ENCODE peak calls at places on chromosomes 2 and 18, in six cellular contexts. S is endothelial cell of umbilical vein, J is K562, M is HepG2, O is GM12878, N is H1. L is an unnamed sample.

GRCh38 chr2:241929551-241930490 is 60.3 kb downstream of the RTP5 start:
- DNase-seq in S (no peak), J (no peak), M (no peak), O (no peak), N (no peak), L (no peak)

GRCh38 chr2:20629581-20630291 is 21.2 kb downstream of the HS1BP3 start:
- DNase-seq in S (no peak), J (no peak), M (no peak), O (no peak), N (no peak), L (no peak)

GRCh38 chr2:68344031-68344430 is 21.1 kb upstream of the PLEK start:
- DNase-seq in S (no peak), J (no peak), M (no peak), O (no peak), N (no peak), L (no peak)

GRCh38 chr18:48312066-48312465 is 97.1 kb downstream of the ZBTB7C start:
- DNase-seq in S (no peak), J (no peak), M (no peak), O (no peak), N (no peak), L (no peak)

GRCh38 chr2:119425119-119425405 is 6.6 kb upstream of the TMEM37 start:
- DNase-seq in S (no peak), J (no peak), M (peak; percentile 83), O (no peak), N (no peak), L (no peak)

GRCh38 chr2:124369181-124369580 is 344.1 kb downstream of the CNTNAP5 start:
- DNase-seq in S (no peak), J (no peak), M (no peak), O (no peak), N (no peak), L (no peak)

GRCh38 chr2:106970471-106971261 is 84.7 kb upstream of the ST6GAL2 start:
- DNase-seq in S (no peak), J (no peak), M (no peak), O (no peak), N (no peak), L (no peak)

GRCh38 chr2:9330639-9331270 is 92.6 kb downstream of the ITGB1BP1 start:
- DNase-seq in S (no peak), J (no peak), M (no peak), O (no peak), N (no peak), L (no peak)

GRCh38 chr2:19021721-19022120 is 336.7 kb downstream of the OSR1 start:
- DNase-seq in S (no peak), J (no peak), M (peak; percentile 52), O (no peak), N (no peak), L (no peak)

GRCh38 chr2:223469270-223470057 is 132.7 kb downstream of the SCG2 start:
- DNase-seq in S (no peak), J (no peak), M (no peak), O (no peak), N (no peak), L (no peak)

GRCh38 chr2:65053199-65053598 is 3.0 kb upstream of the CEP68 start:
- DNase-seq in S (no peak), J (no peak), M (no peak), O (peak; percentile 91), N (no peak), L (no peak)

GRCh38 chr2:84481702-84482101 is 22.6 kb upstream of the SUCLG1 start:
- DNase-seq in S (no peak), J (no peak), M (no peak), O (no peak), N (no peak), L (no peak)

GRCh38 chr18:59921384-59921891 is 21.6 kb downstream of the PMAIP1 start:
- DNase-seq in S (no peak), J (no peak), M (no peak), O (no peak), N (no peak), L (no peak)

GRCh38 chr2:240467659-240468299 is 32.3 kb downstream of the GPC1 start:
- DNase-seq in S (no peak), J (no peak), M (no peak), O (no peak), N (no peak), L (no peak)

GRCh38 chr18:5900249-5900648 is 4.9 kb upstream of the TMEM200C start:
- DNase-seq in S (no peak), J (no peak), M (peak; percentile 20), O (no peak), N (no peak), L (no peak)

GRCh38 chr2:205751621-205752031 is 69.3 kb downstream of the NRP2 start:
- DNase-seq in S (no peak), J (no peak), M (no peak), O (no peak), N (no peak), L (no peak)

GRCh38 chr18:51498085-51498855 is 300.8 kb upstream of the MEX3C start:
- DNase-seq in S (no peak), J (no peak), M (no peak), O (no peak), N (no peak), L (no peak)

GRCh38 chr2:241268716-241269445 is 46.6 kb downstream of the HDLBP start:
- DNase-seq in S (no peak), J (no peak), M (no peak), O (no peak), N (no peak), L (no peak)

GRCh38 chr18:67742954-67743353 is 226.4 kb upstream of the DSEL start:
- DNase-seq in S (no peak), J (no peak), M (peak; percentile 18), O (no peak), N (no peak), L (no peak)

GRCh38 chr2:95313296-95314265 is 16.4 kb downstream of the KCNIP3 start:
- DNase-seq in S (no peak), J (no peak), M (no peak), O (no peak), N (no peak), L (no peak)

GRCh38 chr18:63452273-63452672 is 24.5 kb upstream of the SERPINB5 start:
- DNase-seq in S (no peak), J (no peak), M (no peak), O (no peak), N (no peak), L (no peak)

GRCh38 chr2:61376211-61376610 is 94.7 kb downstream of the USP34 start:
- DNase-seq in S (no peak), J (no peak), M (no peak), O (no peak), N (no peak), L (no peak)

GRCh38 chr2:226208726-226209125 is 590.9 kb downstream of the IRS1 start:
- DNase-seq in S (no peak), J (no peak), M (no peak), O (no peak), N (no peak), L (no peak)

GRCh38 chr2:168517801-168518200 is 61.7 kb downstream of the CERS6 start:
- DNase-seq in S (no peak), J (no peak), M (no peak), O (no peak), N (no peak), L (no peak)
- H3K9ac ChIP-seq in S (no peak overlapping the region), J (no peak overlapping the region), M (no peak overlapping the region), O (no peak overlapping the region), N (no peak overlapping the region), L (no peak overlapping the region)

GRCh38 chr2:207166039-207166348 is 246 bp upstream of the KLF7 start:
- DNase-seq in S (peak; percentile 100), J (peak; percentile 87), M (peak; percentile 94), O (peak; percentile 95), N (peak; percentile 99), L (peak; percentile 94)

GRCh38 chr2:207167129-207167923 is 1.6 kb upstream of the KLF7 start:
- DNase-seq in S (no peak), J (no peak), M (peak; percentile 23), O (no peak), N (no peak), L (no peak)

GRCh38 chr2:207163815-207164747 is 1.7 kb downstream of the KLF7 start:
- DNase-seq in S (peak; percentile 84), J (no peak), M (peak; percentile 37), O (no peak), N (no peak), L (no peak)

GRCh38 chr2:207166349-207167128 is 791 bp upstream of the KLF7 start:
- DNase-seq in S (peak; percentile 80), J (peak; percentile 32), M (peak; percentile 32), O (no peak), N (peak; percentile 41), L (no peak)

GRCh38 chr2:207165121-207166038 is at the start of gene KLF7:
- DNase-seq in S (peak; percentile 67), J (no peak), M (no peak), O (no peak), N (no peak), L (no peak)
- TF ChIP-seq POLR2A in S (peak; percentile 78), J (no peak), M (peak; percentile 55), O (peak; percentile 81), N (no peak), L (no peak)

GRCh38 chr18:34522627-34523026 is 187.5 kb upstream of the DTNA start:
- DNase-seq in S (peak; percentile 32), J (no peak), M (no peak), O (no peak), N (no peak), L (no peak)

DNA sequence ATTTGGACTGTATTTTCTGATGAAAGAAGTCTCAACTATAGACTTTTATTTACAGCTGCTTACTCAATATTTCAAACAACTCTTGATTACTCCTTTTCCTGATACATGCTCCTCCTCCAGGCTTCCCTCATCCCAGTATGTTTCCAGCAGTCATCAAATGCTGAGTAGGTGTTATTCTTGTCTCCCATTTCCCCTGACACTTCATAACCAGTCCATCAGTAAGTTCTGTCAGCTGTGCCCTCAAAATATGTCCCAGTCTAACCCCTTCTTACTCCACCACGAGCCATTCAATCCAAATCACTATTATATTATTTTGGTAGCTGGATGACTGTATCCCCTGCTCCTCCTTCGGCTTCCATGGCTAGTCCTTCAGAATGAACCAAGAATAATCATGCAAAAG is 189.1 kb upstream of the DTNA start:
- DNase-seq in S (no peak), J (no peak), M (no peak), O (no peak), N (no peak), L (no peak)
- TF ChIP-seq EZH2 in S (no peak), J (no peak), M (no peak), O (no peak), N (no peak), L (no peak)

DNA sequence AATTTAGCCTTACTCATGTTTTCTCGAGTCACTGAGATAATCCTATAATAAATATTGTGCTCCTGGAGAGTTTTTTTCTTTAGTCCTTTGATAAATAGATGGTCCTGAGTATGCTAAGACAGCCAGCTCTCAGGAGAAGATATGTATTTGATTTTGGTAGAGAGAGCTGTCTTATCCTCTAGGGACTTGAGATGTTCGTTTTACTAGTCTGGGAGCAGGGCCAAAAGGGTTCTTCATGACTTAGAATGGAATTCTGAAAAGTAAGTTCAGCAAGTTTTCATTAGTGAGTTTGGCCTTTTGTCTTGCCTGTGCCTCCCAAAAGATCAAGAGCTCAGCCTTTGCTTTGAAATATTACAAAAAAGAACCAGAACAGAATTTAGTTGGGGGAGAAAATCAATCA is 246.7 kb downstream of the BABAM2 start:
- DNase-seq in S (no peak), J (no peak), M (no peak), O (no peak), N (no peak), L (no peak)
- H3K9ac ChIP-seq in S (no peak overlapping the region), J (no peak overlapping the region), M (no peak overlapping the region), O (no peak overlapping the region), N (no peak overlapping the region), L (no peak overlapping the region)

L was measured in HCT116.